ENCODE peak calls at places on chromosome 19, in nine cellular contexts. G, N, P, M, K, R, D, X and A are unnamed samples.

GRCh38 chr19:29497686-29498436 is 27.9 kb upstream of the VSTM2B start:
- DNase-seq in G (no peak), N (peak; percentile 43), P (no peak), M (no peak), K (no peak), R (no peak), D (no peak), X (no peak), A (no peak)

GRCh38 chr19:14972676-14973075 is 7.0 kb downstream of the SLC1A6 start:
- DNase-seq in G (no peak), N (no peak), P (no peak), M (no peak), K (no peak), R (no peak), D (no peak), X (no peak), A (peak; percentile 78)

GRCh38 chr19:35775298-35776101 is at the start of gene ARHGAP33:
- DNase-seq in G (peak; percentile 99), N (peak; percentile 99), P (peak; percentile 96), M (peak; percentile 80), K (peak; percentile 92), R (peak; percentile 97), D (peak; percentile 98), X (peak; percentile 100), A (peak; percentile 100)

GRCh38 chr19:16118489-16119033 is 6.9 kb downstream of the RAB8A start:
- DNase-seq in G (no peak), N (peak; percentile 74), P (no peak), M (no peak), K (no peak), R (peak; percentile 75), D (peak; percentile 98), X (no peak), A (no peak)

GRCh38 chr19:49613374-49613773 is 22.4 kb downstream of the PRR12 start:
- DNase-seq in G (no peak), N (no peak), P (no peak), M (no peak), K (no peak), R (no peak), D (no peak), X (no peak), A (no peak)

GRCh38 chr19:17419491-17420266 is at the start of gene MVB12A:
- DNase-seq in G (peak; percentile 97), N (peak; percentile 99), P (peak; percentile 90), M (peak; percentile 97), K (peak; percentile 99), R (peak; percentile 94), D (peak; percentile 99), X (peak; percentile 94), A (peak; percentile 99)

GRCh38 chr19:39398297-39398864 is 7.2 kb downstream of the MED29 start:
- DNase-seq in G (no peak), N (peak; percentile 90), P (no peak), M (peak; percentile 81), K (peak; percentile 84), R (no peak), D (peak; percentile 84), X (no peak), A (peak; percentile 46)

GRCh38 chr19:43711751-43712355 is 4.0 kb upstream of the IRGC start:
- DNase-seq in G (no peak), N (no peak), P (no peak), M (no peak), K (no peak), R (no peak), D (no peak), X (no peak), A (no peak)